ENCODE peak calls at places on chromosomes 11 and 22, in five cellular contexts. One of them, this sample, is unnamed.

GRCh38 chr11:79113099-79113498 is 327.7 kb downstream of the TENM4 start:
- DNase-seq in kidney: no peak
- DNase-seq in dorsolateral prefrontal cortex: no peak
- DNase-seq in kidney epithelial cell: no peak
- DNase-seq in cardiac fibroblast: no peak
- DNase-seq in this sample: no peak

GRCh38 chr11:8092587-8093424 is 11.8 kb downstream of the TUB start:
- DNase-seq in kidney: no peak
- DNase-seq in dorsolateral prefrontal cortex: peak
- DNase-seq in kidney epithelial cell: peak
- DNase-seq in cardiac fibroblast: peak
- DNase-seq in this sample: peak

GRCh38 chr11:8086001-8086479 is 5.0 kb downstream of the TUB start:
- DNase-seq in kidney: no peak
- DNase-seq in dorsolateral prefrontal cortex: peak
- DNase-seq in kidney epithelial cell: no peak
- DNase-seq in cardiac fibroblast: no peak
- DNase-seq in this sample: no peak

GRCh38 chr11:86798988-86799387 is 1.4 kb upstream of the PRSS23 start:
- DNase-seq in kidney: no peak
- DNase-seq in dorsolateral prefrontal cortex: no peak
- DNase-seq in kidney epithelial cell: no peak
- DNase-seq in cardiac fibroblast: peak
- DNase-seq in this sample: peak

GRCh38 chr22:38314140-38314991 is 2.9 kb downstream of the CSNK1E start:
- DNase-seq in kidney: no peak
- DNase-seq in dorsolateral prefrontal cortex: no peak
- DNase-seq in kidney epithelial cell: no peak
- DNase-seq in cardiac fibroblast: peak
- DNase-seq in this sample: no peak

GRCh38 chr22:40805699-40806203 is 13.4 kb downstream of the SLC25A17 start:
- DNase-seq in kidney: no peak
- DNase-seq in dorsolateral prefrontal cortex: no peak
- DNase-seq in kidney epithelial cell: no peak
- DNase-seq in cardiac fibroblast: no peak
- DNase-seq in this sample: no peak

GRCh38 chr22:29062286-29062949 is 787 bp upstream of the C22orf31 start:
- DNase-seq in kidney: no peak
- DNase-seq in dorsolateral prefrontal cortex: no peak
- DNase-seq in kidney epithelial cell: no peak
- DNase-seq in cardiac fibroblast: no peak
- DNase-seq in this sample: no peak

GRCh38 chr22:37496651-37497599 is 10.7 kb upstream of the MFNG start:
- DNase-seq in kidney: no peak
- DNase-seq in dorsolateral prefrontal cortex: no peak
- DNase-seq in kidney epithelial cell: peak
- DNase-seq in cardiac fibroblast: peak
- DNase-seq in this sample: peak

GRCh38 chr11:44617671-44618461 is 52.4 kb downstream of the CD82 start:
- DNase-seq in kidney: no peak
- DNase-seq in dorsolateral prefrontal cortex: peak
- DNase-seq in kidney epithelial cell: no peak
- DNase-seq in cardiac fibroblast: no peak
- DNase-seq in this sample: no peak

GRCh38 chr22:20464096-20464614 is 26.5 kb upstream of the SCARF2 start:
- DNase-seq in kidney: peak
- DNase-seq in dorsolateral prefrontal cortex: no peak
- DNase-seq in kidney epithelial cell: no peak
- DNase-seq in cardiac fibroblast: no peak
- DNase-seq in this sample: no peak

GRCh38 chr11:82765466-82766034 is 31.9 kb upstream of the FAM181B start:
- DNase-seq in kidney: no peak
- DNase-seq in dorsolateral prefrontal cortex: no peak
- DNase-seq in kidney epithelial cell: no peak
- DNase-seq in cardiac fibroblast: no peak
- DNase-seq in this sample: no peak

GRCh38 chr22:42565956-42566355 is 12.2 kb downstream of the SERHL2 start:
- DNase-seq in kidney: no peak
- DNase-seq in dorsolateral prefrontal cortex: no peak
- DNase-seq in kidney epithelial cell: no peak
- DNase-seq in cardiac fibroblast: no peak
- DNase-seq in this sample: no peak

GRCh38 chr11:8081591-8082021 is 595 bp downstream of the TUB start:
- DNase-seq in kidney: no peak
- DNase-seq in dorsolateral prefrontal cortex: no peak
- DNase-seq in kidney epithelial cell: no peak
- DNase-seq in cardiac fibroblast: no peak
- DNase-seq in this sample: no peak

GRCh38 chr11:114099392-114100178 is 40.1 kb downstream of the ZBTB16 start:
- DNase-seq in kidney: no peak
- DNase-seq in dorsolateral prefrontal cortex: no peak
- DNase-seq in kidney epithelial cell: no peak
- DNase-seq in cardiac fibroblast: peak
- DNase-seq in this sample: no peak

GRCh38 chr11:70243912-70244652 is 26.4 kb upstream of the PPFIA1 start:
- DNase-seq in kidney: no peak
- DNase-seq in dorsolateral prefrontal cortex: no peak
- DNase-seq in kidney epithelial cell: no peak
- DNase-seq in cardiac fibroblast: peak
- DNase-seq in this sample: no peak

GRCh38 chr22:26849575-26849974 is 192.2 kb downstream of the MIAT start:
- DNase-seq in kidney: no peak
- DNase-seq in dorsolateral prefrontal cortex: no peak
- DNase-seq in kidney epithelial cell: no peak
- DNase-seq in cardiac fibroblast: no peak
- DNase-seq in this sample: no peak

GRCh38 chr11:36328956-36329673 is 33.0 kb downstream of the PRR5L start:
- DNase-seq in kidney: no peak
- DNase-seq in dorsolateral prefrontal cortex: no peak
- DNase-seq in kidney epithelial cell: no peak
- DNase-seq in cardiac fibroblast: no peak
- DNase-seq in this sample: no peak

GRCh38 chr22:25235547-25236290 is 16.3 kb downstream of the CRYBB2 start:
- DNase-seq in kidney: peak
- DNase-seq in dorsolateral prefrontal cortex: peak
- DNase-seq in kidney epithelial cell: peak
- DNase-seq in cardiac fibroblast: peak
- DNase-seq in this sample: peak

GRCh38 chr22:45302047-45302446 is 7.7 kb upstream of the FAM118A start:
- DNase-seq in kidney: no peak
- DNase-seq in dorsolateral prefrontal cortex: no peak
- DNase-seq in kidney epithelial cell: no peak
- DNase-seq in cardiac fibroblast: peak
- DNase-seq in this sample: peak

GRCh38 chr11:119320593-119321524 is 3.9 kb upstream of the MCAM start:
- DNase-seq in kidney: peak
- DNase-seq in dorsolateral prefrontal cortex: peak
- DNase-seq in kidney epithelial cell: no peak
- DNase-seq in cardiac fibroblast: peak
- DNase-seq in this sample: no peak

GRCh38 chr11:66904981-66905521 is 48.2 kb downstream of the LRFN4 start:
- DNase-seq in kidney: no peak
- DNase-seq in dorsolateral prefrontal cortex: no peak
- DNase-seq in kidney epithelial cell: no peak
- DNase-seq in cardiac fibroblast: no peak
- DNase-seq in this sample: no peak

GRCh38 chr22:41775976-41776375 is 24.5 kb upstream of the CCDC134 start:
- DNase-seq in kidney: no peak
- DNase-seq in dorsolateral prefrontal cortex: no peak
- DNase-seq in kidney epithelial cell: no peak
- DNase-seq in cardiac fibroblast: no peak
- DNase-seq in this sample: no peak

GRCh38 chr11:124938206-124938765 is 2.4 kb upstream of the HEPACAM start:
- DNase-seq in kidney: no peak
- DNase-seq in dorsolateral prefrontal cortex: no peak
- DNase-seq in kidney epithelial cell: no peak
- DNase-seq in cardiac fibroblast: no peak
- DNase-seq in this sample: no peak

GRCh38 chr11:45779602-45780001 is 25.3 kb upstream of the SLC35C1 start:
- DNase-seq in kidney: no peak
- DNase-seq in dorsolateral prefrontal cortex: no peak
- DNase-seq in kidney epithelial cell: no peak
- DNase-seq in cardiac fibroblast: no peak
- DNase-seq in this sample: no peak

GRCh38 chr22:27483095-27483798 is 318.3 kb downstream of the MN1 start:
- DNase-seq in kidney: peak
- DNase-seq in dorsolateral prefrontal cortex: no peak
- DNase-seq in kidney epithelial cell: no peak
- DNase-seq in cardiac fibroblast: no peak
- DNase-seq in this sample: no peak

GRCh38 chr11:59173080-59173963 is 1.4 kb downstream of the DTX4 start:
- DNase-seq in kidney: peak
- DNase-seq in dorsolateral prefrontal cortex: peak
- DNase-seq in kidney epithelial cell: no peak
- DNase-seq in cardiac fibroblast: peak
- DNase-seq in this sample: no peak

GRCh38 chr22:42313804-42314581 is 43.5 kb upstream of the TCF20 start:
- DNase-seq in kidney: no peak
- DNase-seq in dorsolateral prefrontal cortex: peak
- DNase-seq in kidney epithelial cell: peak
- DNase-seq in cardiac fibroblast: peak
- DNase-seq in this sample: no peak

GRCh38 chr11:45791524-45791923 is 13.4 kb upstream of the SLC35C1 start:
- DNase-seq in kidney: no peak
- DNase-seq in dorsolateral prefrontal cortex: no peak
- DNase-seq in kidney epithelial cell: no peak
- DNase-seq in cardiac fibroblast: no peak
- DNase-seq in this sample: no peak

GRCh38 chr22:24486501-24486921 is 8.6 kb upstream of the UPB1 start:
- DNase-seq in kidney: no peak
- DNase-seq in dorsolateral prefrontal cortex: no peak
- DNase-seq in kidney epithelial cell: no peak
- DNase-seq in cardiac fibroblast: peak
- DNase-seq in this sample: peak

GRCh38 chr11:19727246-19727645 is 14.6 kb downstream of the NAV2 start:
- DNase-seq in kidney: no peak
- DNase-seq in dorsolateral prefrontal cortex: no peak
- DNase-seq in kidney epithelial cell: no peak
- DNase-seq in cardiac fibroblast: peak
- DNase-seq in this sample: no peak

GRCh38 chr22:36455571-36456458 is 25.6 kb downstream of the TXN2 start:
- DNase-seq in kidney: no peak
- DNase-seq in dorsolateral prefrontal cortex: no peak
- DNase-seq in kidney epithelial cell: no peak
- DNase-seq in cardiac fibroblast: no peak
- DNase-seq in this sample: no peak

DNA sequence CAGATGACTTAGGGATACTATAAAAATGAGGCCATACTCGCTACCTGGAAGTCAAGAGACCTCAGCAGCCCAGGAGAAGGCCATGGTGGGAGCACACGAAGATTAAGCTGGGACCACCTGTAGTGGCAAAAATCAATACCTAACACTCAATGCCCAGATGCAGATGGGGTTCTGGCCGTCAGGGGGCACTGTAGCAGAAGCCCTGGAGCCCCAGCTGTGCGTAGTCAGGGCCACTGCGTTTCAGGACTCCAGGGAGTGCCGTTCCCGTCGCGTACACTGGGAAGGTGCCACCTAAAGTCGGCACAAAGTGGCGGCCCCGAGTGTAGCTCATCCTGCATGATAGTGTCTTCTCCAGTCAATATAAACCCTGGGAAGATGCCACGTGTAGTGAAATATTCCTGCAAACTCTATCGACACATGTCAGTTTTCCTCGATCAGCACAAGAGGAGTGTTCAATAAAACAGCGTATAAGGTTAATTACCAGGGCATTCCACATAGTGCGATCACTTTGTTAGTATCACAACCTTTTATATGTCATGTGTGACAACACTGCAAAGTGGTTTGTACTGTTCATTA is 123.7 kb upstream of the NTM start:
- DNase-seq in kidney: no peak
- DNase-seq in dorsolateral prefrontal cortex: peak
- DNase-seq in kidney epithelial cell: no peak
- DNase-seq in cardiac fibroblast: no peak
- DNase-seq in this sample: no peak
- TF ChIP-seq CTCF in kidney: peak
- TF ChIP-seq CTCF in dorsolateral prefrontal cortex: peak
- TF ChIP-seq CTCF in kidney epithelial cell: peak
- TF ChIP-seq CTCF in cardiac fibroblast: peak
- TF ChIP-seq CTCF in this sample: peak

DNA sequence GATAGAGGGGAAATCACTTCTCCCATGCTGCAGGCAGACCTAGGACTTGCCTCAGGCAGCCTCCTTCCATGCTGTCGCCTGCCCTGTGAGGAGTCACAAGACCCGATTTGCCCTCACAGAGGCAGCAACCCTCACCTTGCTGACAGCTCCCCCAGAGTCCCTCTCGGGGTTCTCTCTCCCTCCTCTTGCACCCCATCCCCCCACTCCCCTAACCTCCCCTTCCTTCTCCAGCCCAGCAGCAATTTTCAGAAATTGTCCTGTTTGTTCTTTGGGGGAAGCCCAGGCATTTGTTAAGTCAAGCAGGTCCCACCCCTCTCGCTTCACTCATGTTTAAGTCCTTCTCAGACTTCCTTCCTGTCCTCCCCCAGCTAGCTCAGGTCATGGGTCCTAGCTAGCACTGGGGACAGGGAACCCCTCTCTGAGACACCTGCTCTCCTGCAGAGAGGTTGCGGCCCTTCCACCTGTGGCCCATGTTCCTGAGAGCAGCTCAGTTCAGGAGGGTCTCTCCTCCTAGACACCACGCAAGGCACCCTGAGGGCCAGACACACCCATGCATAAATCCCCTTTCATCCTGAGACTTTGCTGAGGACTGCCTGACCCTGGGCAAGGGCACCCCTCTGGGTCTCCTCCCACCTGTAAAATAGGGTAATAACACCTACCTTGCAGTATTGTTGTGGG is 6.3 kb upstream of the FXYD2 start:
- DNase-seq in kidney: peak
- DNase-seq in dorsolateral prefrontal cortex: peak
- DNase-seq in kidney epithelial cell: no peak
- DNase-seq in cardiac fibroblast: no peak
- DNase-seq in this sample: no peak
- H3K4me3 ChIP-seq in kidney: peak
- H3K4me3 ChIP-seq in dorsolateral prefrontal cortex: no peak
- H3K4me3 ChIP-seq in kidney epithelial cell: no peak
- H3K4me3 ChIP-seq in cardiac fibroblast: no peak
- H3K4me3 ChIP-seq in this sample: no peak

DNA sequence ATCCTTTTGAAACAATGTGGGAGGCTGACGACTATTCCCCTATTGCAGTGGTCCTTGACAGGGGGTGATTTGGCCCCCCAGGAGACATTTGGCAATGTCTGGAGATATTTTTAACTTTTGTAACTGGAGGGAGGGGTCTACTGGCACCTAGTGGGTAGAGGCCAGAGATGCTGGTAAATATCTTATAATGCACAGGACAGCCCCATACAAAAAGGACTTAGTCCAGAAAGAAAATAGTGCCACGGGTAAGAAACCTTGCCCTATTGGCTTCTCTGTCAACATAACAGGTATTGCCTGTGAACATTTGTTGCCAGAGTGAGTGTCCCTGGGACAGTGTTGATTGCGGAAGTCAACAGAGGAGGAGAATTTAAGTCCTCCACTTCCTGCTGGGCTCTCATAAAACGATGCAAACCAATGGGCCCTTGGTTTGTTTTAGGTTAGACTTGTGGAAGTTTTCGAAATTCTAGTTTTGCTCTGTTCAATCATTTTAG is 101.6 kb downstream of the MAML2 start:
- DNase-seq in kidney: no peak
- DNase-seq in dorsolateral prefrontal cortex: no peak
- DNase-seq in kidney epithelial cell: no peak
- DNase-seq in cardiac fibroblast: no peak
- DNase-seq in this sample: no peak
- TF ChIP-seq CTCF in kidney: no peak
- TF ChIP-seq CTCF in dorsolateral prefrontal cortex: no peak
- TF ChIP-seq CTCF in kidney epithelial cell: no peak
- TF ChIP-seq CTCF in cardiac fibroblast: no peak
- TF ChIP-seq CTCF in this sample: peak

GRCh38 chr22:30399718-30400117 is 2.9 kb downstream of the SEC14L2 start:
- DNase-seq in kidney: no peak
- DNase-seq in dorsolateral prefrontal cortex: no peak
- DNase-seq in kidney epithelial cell: no peak
- DNase-seq in cardiac fibroblast: no peak
- DNase-seq in this sample: no peak
- H3K4me3 ChIP-seq in kidney: no peak
- H3K4me3 ChIP-seq in dorsolateral prefrontal cortex: no peak
- H3K4me3 ChIP-seq in kidney epithelial cell: no peak
- H3K4me3 ChIP-seq in cardiac fibroblast: no peak
- H3K4me3 ChIP-seq in this sample: no peak